ENCODE peak calls at places on chromosomes 13 and 19, in seven cellular contexts. S is A549, R is mucosa of descending colon, P is GM06990, O is fibroblast of lung, W is epithelial cell of esophagus, G is kidney epithelial cell. X is an unnamed sample.

GRCh38 chr13:112744306-112745021 is 54.6 kb downstream of the ATP11A start:
- DNase-seq in R (no peak), G (no peak), W (peak; percentile 17), O (peak; percentile 49), P (no peak), S (no peak), X (no peak)

GRCh38 chr13:75507027-75508001 is 25.3 kb upstream of the TBC1D4 start:
- DNase-seq in P (no peak), W (peak; percentile 30), R (no peak), S (no peak), G (no peak), O (no peak), X (no peak)

GRCh38 chr13:30364133-30364532 is 56.8 kb upstream of the KATNAL1 start:
- DNase-seq in R (no peak), P (no peak), W (no peak), G (no peak), O (no peak), S (no peak), X (no peak)

GRCh38 chr19:49997709-49998108 is 27.5 kb downstream of the VRK3 start:
- DNase-seq in S (peak; percentile 83), G (no peak), R (peak; percentile 31), P (no peak), O (peak; percentile 21), W (peak; percentile 32), X (no peak)

GRCh38 chr13:33611016-33611805 is 206.7 kb upstream of the RFC3 start:
- DNase-seq in W (peak; percentile 61), G (peak; percentile 57), O (peak; percentile 88), P (no peak), S (no peak), R (peak; percentile 16), X (no peak)

GRCh38 chr13:49972709-49973108 is 24.1 kb upstream of the TRIM13 start:
- DNase-seq in W (no peak), P (no peak), R (no peak), G (no peak), S (no peak), O (no peak), X (no peak)

GRCh38 chr13:55632402-55632801 is 1508.3 kb upstream of the PRR20A start:
- DNase-seq in P (no peak), O (no peak), S (no peak), G (no peak), W (no peak), R (no peak), X (no peak)

GRCh38 chr19:3080281-3080680 is 13.9 kb upstream of the GNA11 start:
- DNase-seq in G (no peak), P (no peak), S (no peak), W (no peak), R (peak; percentile 82), O (peak; percentile 64), X (no peak)

GRCh38 chr13:35690546-35690945 is 214.1 kb upstream of the MAB21L1 start:
- DNase-seq in S (no peak), G (no peak), P (no peak), R (no peak), O (peak; percentile 28), W (peak; percentile 78), X (no peak)

GRCh38 chr19:46351241-46352041 is 4.6 kb downstream of the PPP5C start:
- DNase-seq in G (no peak), W (peak; percentile 78), P (no peak), S (no peak), O (peak; percentile 71), R (no peak), X (no peak)

GRCh38 chr13:109243311-109243951 is 543.0 kb downstream of the IRS2 start:
- DNase-seq in G (peak; percentile 80), P (no peak), S (peak; percentile 33), R (no peak), W (peak; percentile 76), O (peak; percentile 83), X (peak; percentile 72)

GRCh38 chr19:6125571-6125989 is 9.9 kb upstream of the ACSBG2 start:
- DNase-seq in O (peak; percentile 67), S (no peak), W (peak; percentile 84), G (peak; percentile 16), P (peak; percentile 54), R (peak; percentile 79), X (peak; percentile 45)

GRCh38 chr13:112651750-112652511 is 37.9 kb upstream of the ATP11A start:
- DNase-seq in P (no peak), S (no peak), O (no peak), G (no peak), W (no peak), R (no peak), X (no peak)

GRCh38 chr13:112810608-112811007 is 120.8 kb downstream of the ATP11A start:
- DNase-seq in O (no peak), W (no peak), R (no peak), P (no peak), S (no peak), G (no peak), X (no peak)

GRCh38 chr13:87093399-87093798 is 577.8 kb upstream of the SLITRK5 start:
- DNase-seq in P (no peak), W (no peak), O (peak; percentile 44), R (no peak), S (no peak), G (no peak), X (no peak)

GRCh38 chr13:69553976-69554375 is 553.6 kb upstream of the ATXN8OS start:
- DNase-seq in P (no peak), O (no peak), R (no peak), W (no peak), G (no peak), S (no peak), X (no peak)

GRCh38 chr19:10132848-10133350 is 13.2 kb upstream of the EIF3G start:
- DNase-seq in P (no peak), R (no peak), W (no peak), G (no peak), O (no peak), S (no peak), X (no peak)
- H3K4me3 ChIP-seq in P (no peak overlapping the region), R (no peak overlapping the region), W (no peak overlapping the region), G (no peak overlapping the region), O (no peak overlapping the region), S (no peak overlapping the region), X (no peak overlapping the region)

GRCh38 chr19:9431475-9431874 is 3.9 kb downstream of the ZNF266 start:
- DNase-seq in O (peak; percentile 15), P (no peak), W (peak; percentile 53), G (no peak), S (no peak), R (peak; percentile 55), X (no peak)
- TF ChIP-seq CTCF in O (peak; percentile 54), P (peak; percentile 44), W (peak; percentile 52), G (peak; percentile 6), S (no peak), R (peak; percentile 31), X (peak; percentile 52)

GRCh38 chr19:12858041-12858928 is 20.0 kb downstream of the MAST1 start:
- DNase-seq in W (no peak), R (no peak), S (no peak), G (no peak), P (no peak), O (no peak), X (no peak)

GRCh38 chr19:12859546-12859945 is 21.2 kb downstream of the MAST1 start:
- DNase-seq in O (no peak), W (no peak), P (no peak), S (no peak), G (no peak), R (no peak), X (no peak)

DNA sequence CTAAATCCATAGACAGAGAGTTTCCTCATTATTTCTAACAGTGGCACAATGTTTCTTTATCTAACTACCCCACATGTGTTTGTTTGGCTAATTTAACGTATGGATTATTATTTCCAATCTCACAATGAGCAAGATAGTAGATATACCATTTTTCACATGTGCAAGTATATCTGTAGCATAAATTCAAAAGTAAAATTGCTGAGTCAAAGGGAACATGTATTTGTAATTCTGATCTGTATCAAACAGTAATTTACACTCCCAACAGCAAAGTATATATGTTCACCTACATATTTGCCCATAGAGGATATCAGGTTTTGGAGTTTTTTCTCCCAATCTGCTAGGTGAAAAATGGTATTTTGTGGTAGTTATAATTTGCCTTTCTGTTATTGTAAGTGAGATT is 18.4 kb downstream of the MAST1 start:
- DNase-seq in P (no peak), S (no peak), G (no peak), O (no peak), R (no peak), W (no peak), X (no peak)
- H3K4me3 ChIP-seq in P (no peak overlapping the region), S (no peak overlapping the region), G (no peak overlapping the region), O (no peak overlapping the region), R (no peak overlapping the region), W (no peak overlapping the region), X (no peak overlapping the region)

DNA sequence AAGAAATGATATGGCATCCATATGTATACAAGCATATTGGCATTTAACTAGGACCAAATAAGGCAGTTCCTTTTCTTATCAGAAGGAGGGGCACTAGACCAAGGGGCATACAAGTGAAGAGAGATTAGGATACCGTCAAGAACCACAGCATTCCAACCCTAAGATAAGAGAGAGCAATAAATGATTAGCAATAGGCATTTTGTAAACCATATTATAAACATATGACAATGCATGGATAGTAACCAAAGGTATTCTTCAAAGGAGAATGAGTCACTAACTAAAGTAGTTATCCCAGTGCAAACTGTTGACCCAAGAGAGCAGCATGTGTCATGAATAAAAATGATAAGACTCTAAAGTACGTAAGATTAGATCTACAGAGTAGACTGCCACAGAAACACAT is 500.9 kb upstream of the HTR2A start:
- DNase-seq in O (peak; percentile 39), W (peak; percentile 36), P (no peak), G (no peak), R (no peak), S (no peak), X (no peak)
- TF ChIP-seq CTCF in O (no peak), W (no peak), P (no peak), G (no peak), R (no peak), S (no peak), X (no peak)

GRCh38 chr13:25727250-25727649 is 324.6 kb downstream of the SHISA2 start:
- DNase-seq in S (no peak), W (no peak), O (no peak), P (no peak), R (peak; percentile 15), G (no peak), X (no peak)
- H3K4me3 ChIP-seq in S (no peak overlapping the region), W (no peak overlapping the region), O (no peak overlapping the region), P (no peak overlapping the region), R (no peak overlapping the region), G (no peak overlapping the region), X (no peak overlapping the region)

DNA sequence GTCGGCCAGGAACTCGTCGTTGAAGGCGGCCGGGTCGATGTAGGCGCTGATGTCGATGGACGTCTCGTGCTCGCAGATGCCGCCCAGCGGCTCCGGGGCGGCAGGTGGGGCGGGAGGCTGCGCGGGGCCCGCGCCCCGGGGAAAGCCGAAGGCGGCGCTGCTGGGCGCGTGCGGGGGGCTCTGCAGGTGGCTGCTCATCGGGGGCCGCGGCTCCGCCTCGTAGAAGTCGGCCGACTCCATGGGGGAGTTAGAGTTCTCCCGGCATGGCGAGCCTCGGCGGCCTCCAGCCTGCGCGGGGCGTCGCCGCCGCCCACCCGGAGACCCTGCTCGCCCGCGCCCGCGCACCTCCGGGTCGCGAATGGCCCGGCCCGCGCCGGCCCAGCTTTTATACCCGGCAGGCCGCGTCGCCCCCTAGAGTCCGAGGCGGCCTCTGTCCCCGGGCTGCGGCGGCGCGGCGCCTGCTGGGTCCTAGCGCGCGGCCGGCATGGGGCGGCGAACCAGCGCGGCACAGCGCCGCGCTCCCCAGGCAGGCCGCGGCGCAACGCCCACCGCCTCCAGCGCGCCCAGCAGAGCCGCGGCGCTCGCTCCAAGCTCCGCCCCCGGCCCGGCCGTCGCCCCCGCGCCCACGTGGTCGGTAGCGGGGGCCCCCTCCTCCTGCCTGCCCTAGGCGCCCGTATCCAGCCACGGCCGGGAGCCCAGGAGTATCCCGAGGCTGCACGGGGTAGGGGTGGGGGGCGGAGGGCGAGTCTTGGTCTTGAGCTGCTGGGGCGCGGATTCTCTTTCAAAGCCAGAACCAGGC is at the start of gene CEBPA:
- DNase-seq in O (peak; percentile 77), P (peak; percentile 88), S (peak; percentile 95), G (no peak), W (peak; percentile 93), R (peak; percentile 83), X (no peak)
- TF ChIP-seq CTCF in O (peak; percentile 22), P (peak; percentile 14), S (peak; percentile 99), G (peak; percentile 8), W (no peak), R (peak; percentile 68), X (peak; percentile 39)